ENCODE peak calls at places on chromosomes 12 and 14, in eight cellular contexts. One of them, this sample, is unnamed.

GRCh38 chr12:77577756-77578155 is 252.9 kb upstream of the NAV3 start:
- DNase-seq in neuronal stem cell: no peak
- DNase-seq in RPMI7951: no peak
- DNase-seq in NCI-H524: no peak
- DNase-seq in hippocampal formation: no peak
- DNase-seq in NCI-H345: no peak
- DNase-seq in H4: no peak
- DNase-seq in right atrium auricular region: no peak
- DNase-seq in this sample: no peak

GRCh38 chr14:22485178-22485577 is 103.8 kb downstream of the DAD1 start:
- DNase-seq in hippocampal formation: no peak
- DNase-seq in neuronal stem cell: no peak
- DNase-seq in right atrium auricular region: no peak
- DNase-seq in RPMI7951: peak
- DNase-seq in NCI-H345: no peak
- DNase-seq in NCI-H524: no peak
- DNase-seq in H4: no peak
- DNase-seq in this sample: no peak

GRCh38 chr14:69648480-69649414 is 37.4 kb downstream of the SUSD6 start:
- DNase-seq in hippocampal formation: peak
- DNase-seq in neuronal stem cell: no peak
- DNase-seq in RPMI7951: peak
- DNase-seq in H4: peak
- DNase-seq in right atrium auricular region: no peak
- DNase-seq in NCI-H345: peak
- DNase-seq in NCI-H524: no peak
- DNase-seq in this sample: no peak

GRCh38 chr12:81468206-81468605 is 290.9 kb downstream of the PPFIA2 start:
- DNase-seq in neuronal stem cell: no peak
- DNase-seq in hippocampal formation: peak
- DNase-seq in NCI-H345: no peak
- DNase-seq in NCI-H524: no peak
- DNase-seq in RPMI7951: no peak
- DNase-seq in H4: peak
- DNase-seq in right atrium auricular region: no peak
- DNase-seq in this sample: no peak

GRCh38 chr12:89376844-89377243 is 24.5 kb upstream of the DUSP6 start:
- DNase-seq in NCI-H524: no peak
- DNase-seq in H4: no peak
- DNase-seq in neuronal stem cell: no peak
- DNase-seq in right atrium auricular region: no peak
- DNase-seq in NCI-H345: no peak
- DNase-seq in RPMI7951: no peak
- DNase-seq in hippocampal formation: no peak
- DNase-seq in this sample: peak

GRCh38 chr12:121400332-121401139 is 618 bp downstream of the RNF34 start:
- DNase-seq in hippocampal formation: no peak
- DNase-seq in neuronal stem cell: peak
- DNase-seq in RPMI7951: peak
- DNase-seq in NCI-H345: peak
- DNase-seq in right atrium auricular region: peak
- DNase-seq in NCI-H524: peak
- DNase-seq in H4: no peak
- DNase-seq in this sample: peak

GRCh38 chr12:30962047-30962446 is 35.5 kb downstream of the TSPAN11 start:
- DNase-seq in NCI-H345: no peak
- DNase-seq in neuronal stem cell: no peak
- DNase-seq in H4: no peak
- DNase-seq in hippocampal formation: no peak
- DNase-seq in RPMI7951: no peak
- DNase-seq in NCI-H524: no peak
- DNase-seq in right atrium auricular region: no peak
- DNase-seq in this sample: no peak

GRCh38 chr14:68510951-68511726 is 281.7 kb downstream of the ZFP36L1 start:
- DNase-seq in NCI-H524: no peak
- DNase-seq in NCI-H345: no peak
- DNase-seq in right atrium auricular region: peak
- DNase-seq in RPMI7951: no peak
- DNase-seq in hippocampal formation: no peak
- DNase-seq in neuronal stem cell: no peak
- DNase-seq in H4: no peak
- DNase-seq in this sample: no peak